ENCODE peak calls at places on chromosome 19, in eight cellular contexts. One of them, this sample, is unnamed. For H3K36me3, the result is how much of the 10 kb centered on the place peaks cover.

GRCh38 chr19:32543107-32543900 is 37.7 kb upstream of the PDCD5 start:
- DNase-seq in astrocyte: peak
- DNase-seq in ovary: no peak
- DNase-seq in suprapubic skin: no peak
- DNase-seq in cardiac muscle cell: no peak
- DNase-seq in brain microvascular endothelial cell: peak
- DNase-seq in transverse colon: no peak
- DNase-seq in lower lobe of right lung: no peak
- DNase-seq in this sample: no peak

GRCh38 chr19:19372656-19373416 is 32.6 kb upstream of the GATAD2A start:
- DNase-seq in astrocyte: no peak
- DNase-seq in ovary: no peak
- DNase-seq in suprapubic skin: no peak
- DNase-seq in cardiac muscle cell: peak
- DNase-seq in brain microvascular endothelial cell: peak
- DNase-seq in transverse colon: peak
- DNase-seq in lower lobe of right lung: peak
- DNase-seq in this sample: peak

GRCh38 chr19:51203941-51204720 is 20.7 kb upstream of the CD33 start:
- DNase-seq in astrocyte: no peak
- DNase-seq in ovary: no peak
- DNase-seq in suprapubic skin: no peak
- DNase-seq in cardiac muscle cell: peak
- DNase-seq in brain microvascular endothelial cell: no peak
- DNase-seq in transverse colon: no peak
- DNase-seq in lower lobe of right lung: no peak
- DNase-seq in this sample: no peak

GRCh38 chr19:40683437-40683836 is 7.0 kb downstream of the NUMBL start:
- DNase-seq in astrocyte: no peak
- DNase-seq in ovary: no peak
- DNase-seq in suprapubic skin: no peak
- DNase-seq in cardiac muscle cell: no peak
- DNase-seq in brain microvascular endothelial cell: no peak
- DNase-seq in transverse colon: no peak
- DNase-seq in lower lobe of right lung: no peak
- DNase-seq in this sample: no peak

GRCh38 chr19:51573331-51573730 is 2.2 kb downstream of the ZNF175 start:
- DNase-seq in astrocyte: no peak
- DNase-seq in ovary: no peak
- DNase-seq in suprapubic skin: no peak
- DNase-seq in cardiac muscle cell: peak
- DNase-seq in brain microvascular endothelial cell: peak
- DNase-seq in transverse colon: no peak
- DNase-seq in lower lobe of right lung: no peak
- DNase-seq in this sample: no peak

GRCh38 chr19:47778954-47779351 is 450 bp downstream of the SELENOW start:
- DNase-seq in astrocyte: no peak
- DNase-seq in ovary: peak
- DNase-seq in suprapubic skin: no peak
- DNase-seq in cardiac muscle cell: peak
- DNase-seq in brain microvascular endothelial cell: no peak
- DNase-seq in transverse colon: peak
- DNase-seq in lower lobe of right lung: no peak
- DNase-seq in this sample: no peak

GRCh38 chr19:56162258-56162657 is 13.6 kb upstream of the GALP start:
- DNase-seq in astrocyte: peak
- DNase-seq in ovary: no peak
- DNase-seq in suprapubic skin: no peak
- DNase-seq in cardiac muscle cell: peak
- DNase-seq in brain microvascular endothelial cell: peak
- DNase-seq in transverse colon: no peak
- DNase-seq in lower lobe of right lung: no peak
- DNase-seq in this sample: no peak

GRCh38 chr19:45676851-45677263 is 8.8 kb downstream of the GIPR start:
- DNase-seq in astrocyte: no peak
- DNase-seq in ovary: no peak
- DNase-seq in suprapubic skin: no peak
- DNase-seq in cardiac muscle cell: no peak
- DNase-seq in brain microvascular endothelial cell: no peak
- DNase-seq in transverse colon: peak
- DNase-seq in lower lobe of right lung: peak
- DNase-seq in this sample: no peak

GRCh38 chr19:10517760-10518443 is 655 bp upstream of the S1PR5 start:
- DNase-seq in astrocyte: no peak
- DNase-seq in ovary: no peak
- DNase-seq in suprapubic skin: no peak
- DNase-seq in cardiac muscle cell: peak
- DNase-seq in brain microvascular endothelial cell: peak
- DNase-seq in transverse colon: no peak
- DNase-seq in lower lobe of right lung: no peak
- DNase-seq in this sample: peak

GRCh38 chr19:47419037-47419783 is at the start of gene MEIS3:
- DNase-seq in astrocyte: no peak
- DNase-seq in ovary: peak
- DNase-seq in suprapubic skin: no peak
- DNase-seq in cardiac muscle cell: no peak
- DNase-seq in brain microvascular endothelial cell: no peak
- DNase-seq in transverse colon: no peak
- DNase-seq in lower lobe of right lung: no peak
- DNase-seq in this sample: no peak

GRCh38 chr19:51660975-51661600 is 14.5 kb upstream of the SIGLEC14 start:
- DNase-seq in astrocyte: peak
- DNase-seq in ovary: peak
- DNase-seq in suprapubic skin: no peak
- DNase-seq in cardiac muscle cell: peak
- DNase-seq in brain microvascular endothelial cell: peak
- DNase-seq in transverse colon: peak
- DNase-seq in lower lobe of right lung: peak
- DNase-seq in this sample: peak

GRCh38 chr19:4208385-4209094 is 20.8 kb upstream of the EBI3 start:
- DNase-seq in astrocyte: peak
- DNase-seq in ovary: no peak
- DNase-seq in suprapubic skin: no peak
- DNase-seq in cardiac muscle cell: peak
- DNase-seq in brain microvascular endothelial cell: peak
- DNase-seq in transverse colon: peak
- DNase-seq in lower lobe of right lung: no peak
- DNase-seq in this sample: no peak

GRCh38 chr19:35265126-35265995 is 3.4 kb upstream of the USF2 start:
- DNase-seq in astrocyte: no peak
- DNase-seq in ovary: peak
- DNase-seq in suprapubic skin: peak
- DNase-seq in cardiac muscle cell: no peak
- DNase-seq in brain microvascular endothelial cell: no peak
- DNase-seq in transverse colon: peak
- DNase-seq in lower lobe of right lung: peak
- DNase-seq in this sample: peak

GRCh38 chr19:23099966-23100365 is 16.9 kb upstream of the ZNF730 start:
- DNase-seq in astrocyte: no peak
- DNase-seq in ovary: no peak
- DNase-seq in suprapubic skin: no peak
- DNase-seq in cardiac muscle cell: no peak
- DNase-seq in brain microvascular endothelial cell: no peak
- DNase-seq in transverse colon: no peak
- DNase-seq in lower lobe of right lung: no peak
- DNase-seq in this sample: no peak

GRCh38 chr19:37855098-37855497 is 51.3 kb downstream of the WDR87 start:
- DNase-seq in astrocyte: peak
- DNase-seq in ovary: peak
- DNase-seq in suprapubic skin: no peak
- DNase-seq in cardiac muscle cell: peak
- DNase-seq in brain microvascular endothelial cell: peak
- DNase-seq in transverse colon: peak
- DNase-seq in lower lobe of right lung: peak
- DNase-seq in this sample: no peak

GRCh38 chr19:18481505-18482222 is 40.2 kb downstream of the ELL start:
- DNase-seq in astrocyte: peak
- DNase-seq in ovary: no peak
- DNase-seq in suprapubic skin: no peak
- DNase-seq in cardiac muscle cell: no peak
- DNase-seq in brain microvascular endothelial cell: no peak
- DNase-seq in transverse colon: no peak
- DNase-seq in lower lobe of right lung: no peak
- DNase-seq in this sample: no peak

GRCh38 chr19:4374451-4375163 is 25.7 kb downstream of the SH3GL1 start:
- DNase-seq in astrocyte: peak
- DNase-seq in ovary: peak
- DNase-seq in suprapubic skin: peak
- DNase-seq in cardiac muscle cell: peak
- DNase-seq in brain microvascular endothelial cell: peak
- DNase-seq in transverse colon: peak
- DNase-seq in lower lobe of right lung: peak
- DNase-seq in this sample: peak

GRCh38 chr19:45515081-45515624 is 7.9 kb downstream of the VASP start:
- DNase-seq in astrocyte: no peak
- DNase-seq in ovary: no peak
- DNase-seq in suprapubic skin: no peak
- DNase-seq in cardiac muscle cell: no peak
- DNase-seq in brain microvascular endothelial cell: no peak
- DNase-seq in transverse colon: peak
- DNase-seq in lower lobe of right lung: peak
- DNase-seq in this sample: peak

DNA sequence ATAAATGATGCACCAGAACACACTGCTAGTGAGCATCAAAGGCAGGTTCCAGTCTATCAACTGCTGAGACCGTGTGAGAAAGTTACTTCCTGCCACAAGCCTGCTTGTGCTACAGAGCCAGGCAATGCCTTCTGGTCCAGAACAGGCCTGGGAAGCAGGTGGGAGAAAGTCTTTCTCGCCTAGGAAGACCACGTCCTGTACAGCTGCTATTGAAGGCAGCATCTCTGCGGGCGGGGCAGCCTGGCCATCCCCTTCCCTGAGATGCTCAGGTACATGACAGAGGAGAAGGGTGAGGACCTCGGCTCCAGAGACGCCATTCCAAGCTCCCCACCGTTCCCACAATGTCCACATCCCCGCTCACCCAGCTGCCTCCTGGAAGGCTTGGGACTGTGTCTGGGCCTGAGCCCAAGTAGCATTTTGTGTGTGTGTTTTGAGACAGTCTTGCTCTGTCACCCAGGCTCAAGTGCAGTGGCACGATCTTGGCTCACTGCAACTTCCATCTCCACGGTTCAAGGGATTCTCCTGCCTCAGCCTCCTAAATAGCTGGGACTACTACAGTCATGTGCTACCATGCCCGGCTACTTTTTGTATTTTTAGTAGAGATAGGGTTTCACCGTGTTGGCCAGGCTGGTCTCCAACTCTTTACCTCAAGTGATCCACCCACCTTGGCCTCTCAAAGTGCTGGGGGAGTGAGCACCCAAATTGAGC is 3.4 kb downstream of the RFX1 start:
- DNase-seq in astrocyte: no peak
- DNase-seq in ovary: no peak
- DNase-seq in suprapubic skin: no peak
- DNase-seq in cardiac muscle cell: no peak
- DNase-seq in brain microvascular endothelial cell: no peak
- DNase-seq in transverse colon: no peak
- DNase-seq in lower lobe of right lung: peak
- DNase-seq in this sample: no peak
- H3K4me3 ChIP-seq in astrocyte: no peak
- H3K4me3 ChIP-seq in ovary: no peak
- H3K4me3 ChIP-seq in suprapubic skin: no peak
- H3K4me3 ChIP-seq in cardiac muscle cell: no peak
- H3K4me3 ChIP-seq in brain microvascular endothelial cell: no peak
- H3K4me3 ChIP-seq in transverse colon: no peak
- H3K4me3 ChIP-seq in lower lobe of right lung: no peak
- H3K4me3 ChIP-seq in this sample: no peak

GRCh38 chr19:6418562-6418932 is 6.1 kb downstream of the KHSRP start:
- DNase-seq in astrocyte: no peak
- DNase-seq in ovary: no peak
- DNase-seq in suprapubic skin: no peak
- DNase-seq in cardiac muscle cell: no peak
- DNase-seq in brain microvascular endothelial cell: no peak
- DNase-seq in transverse colon: no peak
- DNase-seq in lower lobe of right lung: no peak
- DNase-seq in this sample: no peak
- H3K36me3 ChIP-seq in astrocyte: under half
- H3K36me3 ChIP-seq in ovary: under half
- H3K36me3 ChIP-seq in suprapubic skin: half or more
- H3K36me3 ChIP-seq in cardiac muscle cell: half or more
- H3K36me3 ChIP-seq in brain microvascular endothelial cell: half or more
- H3K36me3 ChIP-seq in transverse colon: half or more
- H3K36me3 ChIP-seq in lower lobe of right lung: half or more
- H3K36me3 ChIP-seq in this sample: half or more

GRCh38 chr19:2574478-2574931 is 98.6 kb downstream of the GADD45B start:
- DNase-seq in astrocyte: no peak
- DNase-seq in ovary: no peak
- DNase-seq in suprapubic skin: peak
- DNase-seq in cardiac muscle cell: no peak
- DNase-seq in brain microvascular endothelial cell: no peak
- DNase-seq in transverse colon: no peak
- DNase-seq in lower lobe of right lung: no peak
- DNase-seq in this sample: no peak
- H3K4me3 ChIP-seq in astrocyte: no peak
- H3K4me3 ChIP-seq in ovary: no peak
- H3K4me3 ChIP-seq in suprapubic skin: no peak
- H3K4me3 ChIP-seq in cardiac muscle cell: no peak
- H3K4me3 ChIP-seq in brain microvascular endothelial cell: no peak
- H3K4me3 ChIP-seq in transverse colon: no peak
- H3K4me3 ChIP-seq in lower lobe of right lung: no peak
- H3K4me3 ChIP-seq in this sample: no peak

GRCh38 chr19:41896581-41896942 is 13.6 kb downstream of the ARHGEF1 start:
- DNase-seq in astrocyte: no peak
- DNase-seq in ovary: no peak
- DNase-seq in suprapubic skin: no peak
- DNase-seq in cardiac muscle cell: no peak
- DNase-seq in brain microvascular endothelial cell: no peak
- DNase-seq in transverse colon: no peak
- DNase-seq in lower lobe of right lung: no peak
- DNase-seq in this sample: no peak

GRCh38 chr19:41894350-41894749 is 11.4 kb downstream of the ARHGEF1 start:
- DNase-seq in astrocyte: no peak
- DNase-seq in ovary: no peak
- DNase-seq in suprapubic skin: no peak
- DNase-seq in cardiac muscle cell: no peak
- DNase-seq in brain microvascular endothelial cell: no peak
- DNase-seq in transverse colon: no peak
- DNase-seq in lower lobe of right lung: no peak
- DNase-seq in this sample: no peak

GRCh38 chr19:41895745-41896580 is 13.0 kb downstream of the ARHGEF1 start:
- DNase-seq in astrocyte: no peak
- DNase-seq in ovary: no peak
- DNase-seq in suprapubic skin: no peak
- DNase-seq in cardiac muscle cell: no peak
- DNase-seq in brain microvascular endothelial cell: no peak
- DNase-seq in transverse colon: no peak
- DNase-seq in lower lobe of right lung: no peak
- DNase-seq in this sample: no peak

GRCh38 chr19:41892173-41892902 is 9.4 kb downstream of the ARHGEF1 start:
- DNase-seq in astrocyte: no peak
- DNase-seq in ovary: no peak
- DNase-seq in suprapubic skin: no peak
- DNase-seq in cardiac muscle cell: no peak
- DNase-seq in brain microvascular endothelial cell: no peak
- DNase-seq in transverse colon: no peak
- DNase-seq in lower lobe of right lung: no peak
- DNase-seq in this sample: no peak

DNA sequence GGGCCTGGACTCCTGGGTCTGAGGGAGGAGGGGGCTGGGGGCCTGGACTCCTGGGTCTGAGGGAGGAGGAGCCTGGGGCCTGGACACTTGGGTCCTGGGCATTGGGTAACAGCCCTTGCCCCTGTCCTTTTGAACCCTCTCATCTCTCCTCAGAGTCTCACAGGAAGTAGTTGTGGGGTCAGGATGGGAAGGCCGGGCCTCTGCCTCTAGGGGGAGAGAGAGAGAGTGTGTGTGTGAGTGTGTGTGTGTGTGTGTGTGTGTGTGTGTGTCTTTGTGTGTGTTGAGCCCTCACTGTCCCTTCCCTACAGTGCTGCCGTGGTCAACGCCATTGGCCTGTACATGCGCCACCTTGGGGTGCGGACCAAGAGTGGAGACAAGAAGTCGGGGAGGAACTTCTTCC is 10.9 kb downstream of the ARHGEF1 start:
- DNase-seq in astrocyte: no peak
- DNase-seq in ovary: no peak
- DNase-seq in suprapubic skin: no peak
- DNase-seq in cardiac muscle cell: peak
- DNase-seq in brain microvascular endothelial cell: peak
- DNase-seq in transverse colon: no peak
- DNase-seq in lower lobe of right lung: no peak
- DNase-seq in this sample: no peak
- H3K36me3 ChIP-seq in astrocyte: under half
- H3K36me3 ChIP-seq in ovary: under half
- H3K36me3 ChIP-seq in suprapubic skin: half or more
- H3K36me3 ChIP-seq in cardiac muscle cell: under half
- H3K36me3 ChIP-seq in brain microvascular endothelial cell: half or more
- H3K36me3 ChIP-seq in transverse colon: under half
- H3K36me3 ChIP-seq in lower lobe of right lung: half or more
- H3K36me3 ChIP-seq in this sample: half or more

This sample was measured in adrenal gland.